ENCODE peak calls at places on chromosomes 7 and 10, in five cellular contexts. P is ureter, B is NAMALWA, Z is ELR, R is Kasumi-1. U is an unnamed sample.

GRCh38 chr10:29804025-29804852 is 169.5 kb upstream of the SVIL start:
- DNase-seq in P (peak), B (no peak), Z (peak), R (peak), U (no peak)

GRCh38 chr10:75971402-75972211 is 540.2 kb downstream of the LRMDA start:
- DNase-seq in P (no peak), B (no peak), Z (no peak), R (peak), U (no peak)

GRCh38 chr7:19404912-19405329 is 259.7 kb upstream of the FERD3L start:
- DNase-seq in P (no peak), B (no peak), Z (peak), R (peak), U (no peak)

GRCh38 chr10:91088300-91089140 is 131.9 kb upstream of the PCGF5 start:
- DNase-seq in P (no peak), B (peak), Z (peak), R (peak), U (no peak)

GRCh38 chr7:35003679-35004278 is 33.5 kb downstream of the DPY19L1 start:
- DNase-seq in P (peak), B (no peak), Z (peak), R (no peak), U (peak)

GRCh38 chr7:34845666-34846361 is 187.8 kb downstream of the NPSR1 start:
- DNase-seq in P (no peak), B (no peak), Z (peak), R (no peak), U (no peak)

GRCh38 chr10:49647554-49647953 is 31.9 kb upstream of the C10orf53 start:
- DNase-seq in P (no peak), B (no peak), Z (no peak), R (no peak), U (no peak)

GRCh38 chr10:133397938-133398337 is 4.0 kb downstream of the MTG1 start:
- DNase-seq in P (no peak), B (no peak), Z (peak), R (no peak), U (no peak)

GRCh38 chr7:142535123-142535779 is 214.0 kb upstream of the PRSS1 start:
- DNase-seq in P (peak), B (peak), Z (peak), R (peak), U (peak)